ENCODE peak calls at places on chromosomes 11 and 22, in nine cellular contexts. P, B, E, U, X, H, M, I and V are unnamed samples.

GRCh38 chr11:13831707-13832106 is 130.8 kb upstream of the SPON1 start:
- DNase-seq in P (no peak), B (no peak), E (no peak), U (no peak), X (no peak), H (no peak), M (no peak), I (no peak), V (no peak)

GRCh38 chr22:27879923-27880322 is 39.1 kb downstream of the PITPNB start:
- DNase-seq in P (peak), B (peak), E (no peak), U (no peak), X (no peak), H (peak), M (peak), I (no peak), V (no peak)

GRCh38 chr11:108929241-108929640 is 264.4 kb downstream of the DDX10 start:
- DNase-seq in P (no peak), B (no peak), E (peak), U (no peak), X (no peak), H (peak), M (peak), I (peak), V (no peak)

GRCh38 chr11:64880240-64881001 is 2.0 kb upstream of the EHD1 start:
- DNase-seq in P (no peak), B (no peak), E (no peak), U (no peak), X (no peak), H (no peak), M (no peak), I (no peak), V (peak)

GRCh38 chr11:2216400-2217064 is 44.9 kb upstream of the TH start:
- DNase-seq in P (no peak), B (no peak), E (no peak), U (no peak), X (no peak), H (no peak), M (no peak), I (no peak), V (no peak)

GRCh38 chr11:32088117-32088941 is 2.5 kb upstream of the RCN1 start:
- DNase-seq in P (no peak), B (no peak), E (peak), U (no peak), X (peak), H (peak), M (peak), I (peak), V (no peak)

GRCh38 chr11:67437082-67437821 is at the start of gene PTPRCAP:
- DNase-seq in P (peak), B (no peak), E (no peak), U (peak), X (no peak), H (no peak), M (no peak), I (no peak), V (peak)

GRCh38 chr22:41752011-41752975 is 48.2 kb upstream of the CCDC134 start:
- DNase-seq in P (no peak), B (no peak), E (no peak), U (no peak), X (no peak), H (no peak), M (no peak), I (no peak), V (no peak)

GRCh38 chr22:20032407-20032991 is 11.6 kb downstream of the TANGO2 start:
- DNase-seq in P (no peak), B (no peak), E (no peak), U (no peak), X (no peak), H (no peak), M (no peak), I (no peak), V (no peak)